ENCODE peak calls at places on chromosomes 1 and 21, in four cellular contexts. O, V, M and T are unnamed samples.

GRCh38 chr1:10620776-10621175 is 146.0 kb downstream of the PEX14 start:
- DNase-seq in V (no peak), M (no peak), O (peak; percentile 7), T (no peak)

GRCh38 chr1:181062800-181063428 is 25.6 kb upstream of the IER5 start:
- DNase-seq in O (no peak), M (peak; percentile 17), V (peak; percentile 60), T (no peak)

GRCh38 chr21:42243026-42243425 is 24.1 kb downstream of the ABCG1 start:
- DNase-seq in O (no peak), V (no peak), M (no peak), T (no peak)

GRCh38 chr1:109910963-109911798 is 532 bp downstream of the CSF1 start:
- DNase-seq in V (no peak), M (no peak), O (peak; percentile 85), T (no peak)

GRCh38 chr1:25922064-25922632 is 15.9 kb upstream of the STMN1 start:
- DNase-seq in M (no peak), O (no peak), V (no peak), T (no peak)

GRCh38 chr21:46214478-46215340 is 13.9 kb downstream of the LSS start:
- DNase-seq in O (peak; percentile 62), V (no peak), M (no peak), T (no peak)

GRCh38 chr1:203663294-203663693 is 36.7 kb downstream of the ATP2B4 start:
- DNase-seq in V (peak; percentile 77), O (no peak), M (peak; percentile 55), T (no peak)

GRCh38 chr1:200429221-200429751 is 19.4 kb upstream of the ZNF281 start:
- DNase-seq in V (peak; percentile 54), M (peak; percentile 67), O (no peak), T (no peak)

GRCh38 chr1:224632381-224632871 is 16.3 kb downstream of the CNIH3 start:
- DNase-seq in M (peak; percentile 36), V (no peak), O (no peak), T (no peak)

GRCh38 chr1:221264848-221265247 is 385.6 kb downstream of the HLX start:
- DNase-seq in O (no peak), M (no peak), V (no peak), T (no peak)

GRCh38 chr1:51305371-51305823 is 25.0 kb downstream of the TTC39A start:
- DNase-seq in V (no peak), M (no peak), O (no peak), T (no peak)

GRCh38 chr1:180923024-180923841 is 10.5 kb downstream of the KIAA1614 start:
- DNase-seq in V (no peak), O (no peak), M (no peak), T (no peak)

GRCh38 chr1:10940838-10941237 is 71.6 kb upstream of the TARDBP start:
- DNase-seq in V (no peak), M (no peak), O (no peak), T (no peak)

GRCh38 chr1:29515188-29515955 is 279.1 kb downstream of the PTPRU start:
- DNase-seq in O (peak; percentile 33), M (no peak), V (no peak), T (no peak)

GRCh38 chr1:185567438-185567837 is 166.8 kb upstream of the HMCN1 start:
- DNase-seq in M (no peak), V (no peak), O (no peak), T (no peak)

GRCh38 chr1:222877854-222878253 is 63.0 kb downstream of the DISP1 start:
- DNase-seq in O (no peak), M (no peak), V (no peak), T (no peak)

GRCh38 chr1:17744666-17745563 is 10.2 kb upstream of the ACTL8 start:
- DNase-seq in M (no peak), O (peak; percentile 22), V (no peak), T (no peak)

GRCh38 chr1:164683235-164683634 is 124.3 kb downstream of the PBX1 start:
- DNase-seq in M (no peak), O (no peak), V (no peak), T (no peak)

GRCh38 chr1:217586586-217586985 is 44.3 kb downstream of the GPATCH2 start:
- DNase-seq in V (no peak), M (no peak), O (no peak), T (no peak)

GRCh38 chr1:186473047-186473446 is 12.1 kb upstream of the PDC start:
- DNase-seq in M (no peak), V (no peak), O (no peak), T (no peak)

GRCh38 chr1:236469466-236469865 is 54.3 kb upstream of the LGALS8 start:
- DNase-seq in V (no peak), M (no peak), O (no peak), T (no peak)

GRCh38 chr1:162502077-162502476 is 4.5 kb downstream of the UHMK1 start:
- DNase-seq in V (no peak), M (no peak), O (no peak), T (no peak)
- H3K36me3 ChIP-seq in V (peaks cover 3% of the 10 kb centered on the region), M (peaks cover 66% of the 10 kb centered on the region), O (peaks cover 74% of the 10 kb centered on the region), T (peaks cover 71% of the 10 kb centered on the region)

GRCh38 chr1:151055581-151055980 is 3.8 kb downstream of the CDC42SE1 start:
- DNase-seq in M (no peak), O (no peak), V (no peak), T (no peak)

GRCh38 chr1:151054971-151055547 is 4.4 kb downstream of the CDC42SE1 start:
- DNase-seq in M (no peak), V (no peak), O (no peak), T (no peak)

GRCh38 chr1:151058682-151059341 is 610 bp downstream of the CDC42SE1 start:
- DNase-seq in O (peak; percentile 81), V (no peak), M (peak; percentile 60), T (peak; percentile 87)

GRCh38 chr1:151056149-151056548 is 3.3 kb downstream of the CDC42SE1 start:
- DNase-seq in M (no peak), V (no peak), O (no peak), T (no peak)

GRCh38 chr1:151056574-151056973 is 2.8 kb downstream of the CDC42SE1 start:
- DNase-seq in V (no peak), O (no peak), M (no peak), T (no peak)
- H3K4me3 ChIP-seq in V (no peak overlapping the region), O (peak overlapping the region; percentile 90), M (no peak overlapping the region), T (no peak overlapping the region)

DNA sequence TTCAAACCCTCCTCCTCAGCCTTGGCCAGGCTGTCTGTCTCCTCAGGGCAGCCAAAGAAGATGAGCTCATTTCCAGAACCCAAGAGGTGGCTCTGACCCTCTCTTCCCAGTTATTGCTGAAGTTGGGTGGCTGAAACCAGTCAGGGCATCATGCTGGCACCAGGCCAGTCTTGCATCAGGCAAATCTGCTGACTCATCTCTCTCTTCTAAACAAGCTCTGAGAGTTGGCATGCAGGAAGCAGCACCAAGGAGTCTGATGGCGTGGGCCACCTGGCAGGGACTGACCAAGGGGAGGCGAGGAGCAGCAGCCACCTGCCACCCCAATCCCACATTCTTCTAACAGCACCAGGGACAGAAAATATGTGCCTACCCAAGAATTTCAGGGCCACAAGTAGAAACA is 104.8 kb upstream of the ATP1A1 start:
- DNase-seq in V (no peak), M (peak; percentile 27), O (no peak), T (no peak)
- H3K36me3 ChIP-seq in V (no peaks in the 10 kb centered on the region), M (no peaks in the 10 kb centered on the region), O (no peaks in the 10 kb centered on the region), T (no peaks in the 10 kb centered on the region)

DNA sequence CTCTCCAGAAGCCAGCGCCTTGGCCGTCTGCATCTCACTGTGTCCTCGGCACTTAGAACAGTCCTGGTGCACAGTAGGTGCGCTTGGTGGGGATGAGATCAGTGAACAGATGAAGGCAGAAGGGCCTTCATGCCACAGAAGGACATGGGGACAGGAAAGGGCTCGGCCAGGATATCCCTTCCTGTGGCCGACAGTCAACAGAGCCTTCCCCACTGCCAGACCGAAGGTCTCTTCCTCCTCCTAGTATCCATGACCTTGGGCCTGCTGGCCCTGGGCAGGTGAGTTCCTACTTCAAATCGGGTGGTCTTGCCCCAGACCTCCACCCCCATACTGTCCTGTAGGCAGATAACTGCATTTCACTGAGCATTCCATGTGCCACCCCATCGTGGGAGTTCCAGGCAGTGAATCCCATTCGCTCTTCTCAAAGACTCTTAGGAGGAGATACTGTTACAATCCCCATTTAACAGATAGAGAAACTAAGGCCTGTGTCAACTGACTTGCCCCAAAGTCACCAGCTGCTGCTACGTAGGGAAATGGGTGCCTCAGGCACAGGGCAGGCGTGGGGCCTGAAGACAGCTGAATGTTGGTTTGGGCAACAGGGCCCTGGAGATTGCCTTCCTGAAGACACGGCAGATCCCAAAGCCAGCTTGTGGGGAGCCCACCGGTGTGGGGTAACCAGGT is 3.5 kb downstream of the PLEKHG5 start:
- DNase-seq in M (no peak), O (no peak), V (no peak), T (no peak)
- H3K4me3 ChIP-seq in M (no peak overlapping the region), O (no peak overlapping the region), V (no peak overlapping the region), T (no peak overlapping the region)

DNA sequence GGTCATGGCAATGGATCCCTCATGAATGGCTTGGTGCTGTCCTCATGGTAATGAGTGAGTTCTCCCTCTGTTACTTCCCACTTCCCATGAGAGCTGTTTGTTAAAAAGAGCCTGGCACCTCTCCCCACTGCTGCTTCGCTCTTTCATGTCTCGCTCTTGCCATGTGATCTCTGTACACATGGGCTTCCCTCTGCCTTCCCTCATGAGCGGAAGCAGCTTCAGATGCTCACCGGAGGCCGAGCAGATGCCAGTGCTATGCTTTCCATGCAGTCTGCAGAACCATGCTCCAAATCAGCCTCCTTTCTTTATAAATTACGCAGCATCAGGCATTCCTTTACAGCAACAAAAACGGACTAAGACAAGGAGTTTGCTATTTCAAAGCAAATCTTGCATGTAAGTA is 14.9 kb upstream of the GNPAT start:
- DNase-seq in O (no peak), V (no peak), M (no peak), T (no peak)
- H3K36me3 ChIP-seq in O (peaks cover 98% of the 10 kb centered on the region), V (peaks cover 14% of the 10 kb centered on the region), M (peaks cover 63% of the 10 kb centered on the region), T (peaks cover 86% of the 10 kb centered on the region)

DNA sequence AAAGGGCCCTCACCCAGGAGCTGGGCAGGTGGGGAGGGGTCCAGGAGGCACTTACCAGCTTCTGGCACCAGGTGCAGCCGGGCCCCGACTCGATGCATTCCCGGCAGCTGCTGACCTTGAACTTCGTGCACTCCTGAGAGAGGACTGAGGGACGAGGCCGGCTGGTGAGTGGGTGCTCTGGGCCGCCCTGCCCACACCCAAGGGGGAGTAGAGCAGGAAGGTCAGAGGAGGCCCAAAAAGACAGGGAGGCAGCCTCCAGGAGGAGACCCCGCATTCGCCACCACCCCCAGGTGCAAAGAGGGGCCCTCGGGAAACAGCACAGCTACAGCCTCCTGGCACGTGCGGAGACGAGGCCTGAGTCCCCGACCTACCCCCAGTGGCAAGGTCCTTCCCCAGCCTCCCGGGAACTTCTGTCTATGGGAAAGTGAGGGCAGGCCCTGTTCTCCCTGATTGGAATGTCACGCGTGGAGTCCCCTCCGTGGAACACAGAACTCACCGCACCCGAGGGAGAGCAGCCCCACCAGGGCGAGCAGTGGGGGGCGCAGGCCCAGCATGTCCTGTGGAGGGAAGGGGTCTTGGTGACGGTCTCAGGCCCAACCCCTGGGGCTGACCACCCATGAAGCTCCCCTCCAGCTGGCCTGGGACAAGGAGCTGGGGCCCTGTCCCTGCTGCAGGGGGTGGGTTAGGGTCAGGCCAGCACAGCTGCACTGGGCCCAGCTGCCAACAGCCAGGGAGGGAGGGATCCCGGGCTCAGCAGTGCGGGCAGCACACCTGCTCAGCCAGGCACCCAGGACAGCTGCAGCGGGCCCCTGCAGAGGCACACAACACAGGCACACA is 10.3 kb downstream of the ITGB2 start:
- DNase-seq in V (no peak), O (no peak), M (no peak), T (no peak)
- H3K4me3 ChIP-seq in V (no peak overlapping the region), O (no peak overlapping the region), M (no peak overlapping the region), T (no peak overlapping the region)

GRCh38 chr1:167774710-167775109 is 52.9 kb downstream of the MPZL1 start:
- DNase-seq in V (no peak), M (no peak), O (no peak), T (no peak)
- H3K36me3 ChIP-seq in V (peaks cover 3% of the 10 kb centered on the region), M (peaks cover 83% of the 10 kb centered on the region), O (peaks cover 63% of the 10 kb centered on the region), T (no peaks in the 10 kb centered on the region)

GRCh38 chr1:193457676-193458075 is 271.3 kb upstream of the B3GALT2 start:
- DNase-seq in O (no peak), V (no peak), M (peak; percentile 60), T (no peak)
- H3K4me3 ChIP-seq in O (no peak overlapping the region), V (no peak overlapping the region), M (no peak overlapping the region), T (no peak overlapping the region)

GRCh38 chr1:32659581-32659980 is 8.6 kb downstream of the RBBP4 start:
- DNase-seq in V (no peak), M (no peak), O (no peak), T (no peak)
- H3K36me3 ChIP-seq in V (peaks cover 10% of the 10 kb centered on the region), M (peaks cover 83% of the 10 kb centered on the region), O (peaks cover 100% of the 10 kb centered on the region), T (peaks cover 99% of the 10 kb centered on the region)